ENCODE peak calls at places on chromosomes 13 and 19, in seven cellular contexts. M is H1, P is GM12878, N is HepG2, I is SK-N-SH, U is K562, X is HCT116. Q is an unnamed sample.

GRCh38 chr13:63517376-63517775 is 2101.7 kb upstream of the PCDH20 start:
- DNase-seq in M (no peak), P (no peak), N (no peak), I (no peak), U (no peak), X (no peak), Q (no peak)

GRCh38 chr19:14686411-14686810 is 3.4 kb upstream of the ZNF333 start:
- DNase-seq in M (no peak), P (no peak), N (peak; percentile 8), I (no peak), U (no peak), X (peak; percentile 29), Q (peak; percentile 49)

GRCh38 chr13:107035186-107035585 is 467.2 kb upstream of the ARGLU1 start:
- DNase-seq in M (no peak), P (no peak), N (no peak), I (no peak), U (no peak), X (no peak), Q (no peak)

GRCh38 chr13:60286707-60287106 is 110.3 kb upstream of the TDRD3 start:
- DNase-seq in M (no peak), P (no peak), N (no peak), I (no peak), U (no peak), X (no peak), Q (no peak)

GRCh38 chr19:30253581-30253996 is 118.6 kb upstream of the ZNF536 start:
- DNase-seq in M (no peak), P (no peak), N (no peak), I (peak; percentile 42), U (no peak), X (no peak), Q (no peak)

GRCh38 chr13:51292000-51292550 is 47.4 kb upstream of the SERPINE3 start:
- DNase-seq in M (no peak), P (no peak), N (no peak), I (no peak), U (no peak), X (no peak), Q (no peak)

GRCh38 chr19:17081672-17082630 is 6.4 kb downstream of the MYO9B start:
- DNase-seq in M (no peak), P (no peak), N (no peak), I (no peak), U (no peak), X (no peak), Q (no peak)

GRCh38 chr19:1549332-1549945 is 18.7 kb downstream of the MEX3D start:
- DNase-seq in M (no peak), P (no peak), N (no peak), I (no peak), U (no peak), X (no peak), Q (no peak)

GRCh38 chr19:31694761-31695160 is 345.5 kb upstream of the TSHZ3 start:
- DNase-seq in M (no peak), P (no peak), N (no peak), I (no peak), U (no peak), X (no peak), Q (no peak)

GRCh38 chr19:33260628-33261418 is 35.2 kb upstream of the SLC7A10 start:
- DNase-seq in M (no peak), P (no peak), N (no peak), I (no peak), U (no peak), X (no peak), Q (no peak)

GRCh38 chr19:14871619-14872230 is 14.2 kb downstream of the OR7A17 start:
- DNase-seq in M (no peak), P (peak; percentile 2), N (no peak), I (peak; percentile 3), U (peak; percentile 26), X (peak; percentile 22), Q (peak; percentile 26)

GRCh38 chr13:73272831-73273230 is 214.0 kb downstream of the KLF5 start:
- DNase-seq in M (no peak), P (no peak), N (no peak), I (no peak), U (no peak), X (no peak), Q (no peak)

GRCh38 chr13:111247552-111247951 is 72.9 kb upstream of the TEX29 start:
- DNase-seq in M (peak; percentile 17), P (no peak), N (peak; percentile 36), I (no peak), U (no peak), X (no peak), Q (peak; percentile 13)

GRCh38 chr19:35845215-35846037 is 6.9 kb downstream of the NPHS1 start:
- DNase-seq in M (peak; percentile 74), P (no peak), N (peak; percentile 37), I (peak; percentile 71), U (peak; percentile 94), X (peak; percentile 22), Q (peak; percentile 59)

GRCh38 chr19:47697863-47698609 is 15.2 kb upstream of the EHD2 start:
- DNase-seq in M (peak; percentile 88), P (peak; percentile 20), N (peak; percentile 67), I (peak; percentile 92), U (peak; percentile 86), X (peak; percentile 68), Q (peak; percentile 77)

GRCh38 chr13:107200491-107200890 is 632.6 kb upstream of the ARGLU1 start:
- DNase-seq in M (no peak), P (no peak), N (no peak), I (no peak), U (no peak), X (no peak), Q (no peak)

GRCh38 chr13:110642291-110642981 is 27.1 kb downstream of the NAXD start:
- DNase-seq in M (peak; percentile 44), P (no peak), N (no peak), I (no peak), U (no peak), X (no peak), Q (no peak)

GRCh38 chr13:113964251-113964995 is 9.5 kb downstream of the C13orf46 start:
- DNase-seq in M (no peak), P (no peak), N (no peak), I (no peak), U (no peak), X (no peak), Q (no peak)

GRCh38 chr13:46507978-46508377 is 45.0 kb upstream of the LRCH1 start:
- DNase-seq in M (no peak), P (no peak), N (no peak), I (no peak), U (no peak), X (no peak), Q (no peak)

GRCh38 chr13:46295531-46296464 is 84.1 kb downstream of the LRRC63 start:
- DNase-seq in M (no peak), P (peak; percentile 28), N (no peak), I (no peak), U (no peak), X (no peak), Q (no peak)

GRCh38 chr19:4067396-4068057 is 828 bp upstream of the ZBTB7A start:
- DNase-seq in M (no peak), P (no peak), N (no peak), I (peak; percentile 84), U (peak; percentile 75), X (no peak), Q (no peak)

GRCh38 chr19:4066682-4067395 is at the start of gene ZBTB7A:
- DNase-seq in M (no peak), P (no peak), N (peak; percentile 60), I (peak; percentile 89), U (peak; percentile 87), X (peak; percentile 53), Q (peak; percentile 87)

GRCh38 chr19:4071610-4072009 is 4.9 kb upstream of the ZBTB7A start:
- DNase-seq in M (no peak), P (no peak), N (no peak), I (no peak), U (no peak), X (no peak), Q (no peak)

GRCh38 chr19:4068058-4068966 is 1.6 kb upstream of the ZBTB7A start:
- DNase-seq in M (no peak), P (no peak), N (no peak), I (no peak), U (no peak), X (no peak), Q (no peak)

DNA sequence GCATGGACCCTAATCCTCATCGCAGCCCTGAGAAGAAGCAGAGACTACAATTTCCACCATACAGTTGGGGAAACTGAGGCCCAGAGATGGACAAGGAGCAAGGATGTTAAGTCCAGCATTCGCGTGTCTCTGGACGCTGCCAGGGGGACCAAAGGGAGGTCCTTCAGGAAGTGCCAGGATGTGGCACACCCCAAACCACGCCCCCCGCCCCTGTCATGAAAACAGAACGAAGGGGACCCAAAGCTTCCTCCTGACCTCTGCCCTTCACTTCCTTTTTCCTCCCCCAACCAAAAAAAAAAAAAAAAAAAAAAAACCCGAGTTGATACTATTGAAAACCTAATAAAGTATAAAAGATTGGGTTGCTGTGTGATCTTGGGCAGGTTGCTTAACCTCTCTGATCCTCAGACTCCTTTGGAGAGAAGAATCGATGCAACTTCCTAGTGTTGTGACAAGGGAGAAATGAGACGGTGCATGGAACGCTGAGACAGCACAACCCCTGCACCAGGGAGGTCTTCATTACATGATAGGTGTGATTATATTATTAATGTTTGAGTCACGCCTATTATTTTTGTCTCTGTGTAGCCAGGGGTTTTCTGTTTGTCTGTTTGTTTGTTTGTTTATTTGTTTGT is 2.7 kb upstream of the ZBTB7A start:
- DNase-seq in M (no peak), P (no peak), N (no peak), I (no peak), U (no peak), X (no peak), Q (no peak)
- TF ChIP-seq JUND in M (no peak), P (no peak), N (no peak), I (no peak), U (no peak), X (no peak), Q (no peak)

GRCh38 chr13:80742027-80742426 is 401.1 kb upstream of the SPRY2 start:
- DNase-seq in M (no peak), P (no peak), N (no peak), I (no peak), U (no peak), X (no peak), Q (no peak)
- TF ChIP-seq JUND in M (no peak), P (no peak), N (no peak), I (no peak), U (no peak), X (no peak), Q (no peak)

GRCh38 chr13:23288564-23288963 is 107.8 kb downstream of the SGCG start:
- DNase-seq in M (no peak), P (no peak), N (no peak), I (no peak), U (no peak), X (no peak), Q (no peak)

GRCh38 chr13:23292596-23292995 is 111.8 kb downstream of the SGCG start:
- DNase-seq in M (no peak), P (no peak), N (no peak), I (no peak), U (no peak), X (no peak), Q (no peak)

GRCh38 chr13:23288995-23289394 is 108.2 kb downstream of the SGCG start:
- DNase-seq in M (no peak), P (no peak), N (no peak), I (no peak), U (no peak), X (no peak), Q (no peak)

GRCh38 chr13:23289917-23290357 is 109.2 kb downstream of the SGCG start:
- DNase-seq in M (no peak), P (no peak), N (no peak), I (peak; percentile 10), U (no peak), X (no peak), Q (no peak)
- TF ChIP-seq JUND in M (no peak), P (no peak), N (no peak), I (no peak), U (no peak), X (no peak), Q (no peak)

GRCh38 chr13:84570831-84571230 is 688.6 kb upstream of the SLITRK1 start:
- DNase-seq in M (no peak), P (no peak), N (no peak), I (no peak), U (no peak), X (no peak), Q (no peak)
- TF ChIP-seq JUND in M (no peak), P (no peak), N (no peak), I (no peak), U (no peak), X (no peak), Q (no peak)

Q was measured in T47D.